ENCODE peak calls at places on chromosomes 13 and 19, in eight cellular contexts. P is cardiac muscle cell; U is activated naive CD4-positive, alpha-beta T cell; G is T-helper 1 cell; I is activated naive CD8-positive, alpha-beta T cell treated with anti-CD3 and anti-CD28 coated beads for 36 hours; F is mesothelial cell of epicardium; S is OCI-LY7; O is C1 segment of cervical spinal cord. B is an unnamed sample.

GRCh38 chr19:8481616-8482015 is 20.8 kb downstream of the PRAM1 start:
- DNase-seq in P (no peak), F (no peak), I (no peak), G (no peak), S (no peak), U (no peak), O (no peak), B (no peak)

GRCh38 chr19:32675720-32676185 is at the start of gene RGS9BP:
- DNase-seq in F (peak; percentile 54), O (no peak), I (peak; percentile 62), P (peak; percentile 72), G (peak; percentile 55), U (peak; percentile 25), S (no peak), B (peak; percentile 47)

GRCh38 chr19:9947441-9947840 is 11.1 kb upstream of the OLFM2 start:
- DNase-seq in P (no peak), O (no peak), S (no peak), G (no peak), F (no peak), U (no peak), I (no peak), B (no peak)

GRCh38 chr19:41994521-41994971 is 516 bp upstream of the ATP1A3 start:
- DNase-seq in S (peak; percentile 36), I (peak; percentile 30), F (no peak), G (no peak), P (no peak), O (no peak), U (no peak), B (no peak)

GRCh38 chr13:89363144-89363543 is 1692.0 kb downstream of the SLITRK5 start:
- DNase-seq in O (no peak), I (no peak), P (no peak), U (no peak), F (no peak), G (no peak), S (no peak), B (no peak)

GRCh38 chr19:17754634-17755532 is 3.6 kb downstream of the FCHO1 start:
- DNase-seq in O (no peak), S (peak; percentile 89), I (no peak), G (no peak), P (no peak), F (no peak), U (no peak), B (no peak)

GRCh38 chr13:63184693-63185092 is 1769.0 kb upstream of the PCDH20 start:
- DNase-seq in F (no peak), P (peak; percentile 3), I (no peak), O (no peak), G (no peak), S (no peak), U (no peak), B (no peak)

GRCh38 chr19:44848036-44848804 is 2.1 kb downstream of the NECTIN2 start:
- DNase-seq in F (peak; percentile 59), S (no peak), P (peak; percentile 44), G (no peak), I (no peak), U (no peak), O (no peak), B (no peak)

GRCh38 chr19:36041831-36042230 is 9.2 kb upstream of the CLIP3 start:
- DNase-seq in S (no peak), F (no peak), P (peak; percentile 8), O (no peak), I (no peak), G (no peak), U (no peak), B (no peak)

GRCh38 chr13:51243832-51244231 is 21.6 kb downstream of the FAM124A start:
- DNase-seq in G (no peak), U (no peak), O (no peak), P (no peak), S (no peak), I (no peak), F (no peak), B (no peak)

GRCh38 chr13:102710261-102710679 is 15.4 kb upstream of the METTL21C start:
- DNase-seq in O (no peak), S (no peak), P (peak; percentile 7), I (no peak), U (no peak), G (no peak), F (no peak), B (no peak)

GRCh38 chr13:94351292-94352000 is 128.0 kb downstream of the DCT start:
- DNase-seq in P (no peak), U (no peak), I (peak; percentile 8), F (no peak), O (no peak), G (no peak), S (no peak), B (no peak)

GRCh38 chr13:46492946-46493345 is 60.0 kb upstream of the LRCH1 start:
- DNase-seq in U (no peak), P (peak; percentile 64), G (no peak), S (peak; percentile 63), O (no peak), F (no peak), I (no peak), B (no peak)

GRCh38 chr13:41696163-41697003 is 239.0 kb downstream of the RGCC start:
- DNase-seq in S (peak; percentile 14), I (no peak), F (no peak), P (peak; percentile 6), O (no peak), U (no peak), G (no peak), B (no peak)

GRCh38 chr13:109712187-109712601 is 74.2 kb downstream of the IRS2 start:
- DNase-seq in O (no peak), F (no peak), U (no peak), P (no peak), G (no peak), S (no peak), I (no peak), B (no peak)

GRCh38 chr19:6220385-6221191 is 59.2 kb downstream of the MLLT1 start:
- DNase-seq in P (no peak), G (no peak), F (no peak), I (no peak), U (no peak), S (no peak), O (peak; percentile 8), B (no peak)

GRCh38 chr19:4976412-4977298 is 7.7 kb downstream of the KDM4B start:
- DNase-seq in G (no peak), S (no peak), P (no peak), U (no peak), O (peak; percentile 68), I (no peak), F (no peak), B (peak; percentile 52)

GRCh38 chr19:662962-663681 is at the start of gene RNF126:
- DNase-seq in F (peak; percentile 84), I (peak; percentile 91), O (peak; percentile 85), U (peak; percentile 90), G (peak; percentile 85), S (peak; percentile 93), P (peak; percentile 93), B (peak; percentile 82)

GRCh38 chr19:2034729-2035589 is 16.1 kb downstream of the MKNK2 start:
- DNase-seq in I (peak; percentile 72), U (peak; percentile 49), F (no peak), P (peak; percentile 43), O (no peak), S (peak; percentile 89), G (peak; percentile 50), B (no peak)

GRCh38 chr19:10803252-10803651 is 32.8 kb downstream of the TMED1 start:
- DNase-seq in G (no peak), O (no peak), I (no peak), F (no peak), U (no peak), S (no peak), P (no peak), B (no peak)

GRCh38 chr19:45350477-45351058 is 10.0 kb downstream of the KLC3 start:
- DNase-seq in P (no peak), O (no peak), S (no peak), I (no peak), U (no peak), G (no peak), F (no peak), B (no peak)

GRCh38 chr13:37747071-37747612 is 122.4 kb downstream of the TRPC4 start:
- DNase-seq in U (no peak), O (no peak), S (no peak), G (no peak), P (no peak), I (no peak), F (no peak), B (no peak)

GRCh38 chr13:98142427-98143156 is at the start of gene FARP1:
- DNase-seq in O (peak; percentile 51), U (no peak), S (no peak), F (peak; percentile 89), P (peak; percentile 91), G (no peak), I (peak; percentile 66), B (no peak)

GRCh38 chr19:17339088-17339741 is 1.9 kb downstream of the GTPBP3 start:
- DNase-seq in I (peak; percentile 42), S (peak; percentile 71), G (no peak), P (no peak), F (no peak), O (no peak), U (no peak), B (no peak)

GRCh38 chr19:24054044-24054935 is 32.7 kb upstream of the ZNF254 start:
- DNase-seq in I (no peak), F (no peak), P (no peak), U (no peak), G (no peak), S (no peak), O (no peak), B (no peak)

GRCh38 chr13:47680752-47681151 is 320.3 kb downstream of the SUCLA2 start:
- DNase-seq in S (no peak), I (no peak), P (no peak), O (no peak), U (no peak), F (no peak), G (no peak), B (no peak)

GRCh38 chr13:39037410-39037879 is 444 bp downstream of the PROSER1 start:
- DNase-seq in F (no peak), O (peak; percentile 56), S (no peak), P (no peak), G (no peak), U (no peak), I (no peak), B (no peak)

GRCh38 chr19:44055870-44056269 is 4.0 kb downstream of the ZNF223 start:
- DNase-seq in G (no peak), I (no peak), P (no peak), U (no peak), S (no peak), O (no peak), F (no peak), B (no peak)

GRCh38 chr13:25901460-25902376 is 150.1 kb downstream of the SHISA2 start:
- DNase-seq in F (no peak), U (no peak), P (no peak), S (peak; percentile 11), O (no peak), G (no peak), I (no peak), B (no peak)

GRCh38 chr13:98504371-98504963 is 72.4 kb downstream of the STK24 start:
- DNase-seq in S (no peak), I (peak; percentile 50), U (no peak), F (no peak), P (no peak), G (no peak), O (no peak), B (no peak)

GRCh38 chr19:17743874-17744273 is 7.4 kb upstream of the FCHO1 start:
- DNase-seq in O (no peak), I (peak; percentile 30), F (no peak), S (no peak), G (no peak), P (no peak), U (no peak), B (no peak)

GRCh38 chr13:24680921-24681585 is 845 bp downstream of the ATP12A start:
- DNase-seq in G (no peak), P (no peak), S (no peak), U (no peak), I (no peak), F (no peak), O (no peak), B (no peak)

GRCh38 chr19:55069137-55069858 is 6.3 kb upstream of the RDH13 start:
- DNase-seq in O (no peak), S (no peak), U (no peak), G (no peak), I (no peak), F (no peak), P (no peak), B (no peak)

GRCh38 chr19:19146000-19146608 is 7.8 kb upstream of the TMEM161A start:
- DNase-seq in G (peak; percentile 56), S (peak; percentile 62), I (peak; percentile 84), P (peak; percentile 70), O (peak; percentile 9), U (peak; percentile 93), F (peak; percentile 94), B (peak; percentile 91)

B was measured in omental fat pad.